ENCODE peak calls at places on chromosomes 3 and 15, in eight cellular contexts. F, Y, E, T, I, Q, H and N are unnamed samples.
A peak's percentile ranks its signal among the peaks of the same experiment; 100 is the strongest.

GRCh38 chr3:194672876-194673275 is 885 bp upstream of the LSG1 start:
- DNase-seq in F (no peak), Y (no peak), E (no peak), T (no peak), I (no peak), Q (no peak), H (no peak), N (no peak)

GRCh38 chr3:127733781-127734180 is 61.0 kb downstream of the ABTB1 start:
- DNase-seq in F (no peak), Y (no peak), E (no peak), T (no peak), I (no peak), Q (no peak), H (no peak), N (no peak)

GRCh38 chr15:22873204-22873701 is 34.8 kb downstream of the NIPA2 start:
- DNase-seq in F (peak; percentile 94), Y (peak; percentile 92), E (no peak), T (no peak), I (no peak), Q (no peak), H (no peak), N (no peak)

GRCh38 chr3:23435318-23435717 is 232.2 kb downstream of the UBE2E2 start:
- DNase-seq in F (no peak), Y (no peak), E (no peak), T (no peak), I (no peak), Q (no peak), H (no peak), N (no peak)

GRCh38 chr15:39172380-39173281 is 408.2 kb upstream of the THBS1 start:
- DNase-seq in F (peak; percentile 82), Y (peak; percentile 79), E (no peak), T (no peak), I (no peak), Q (peak; percentile 19), H (peak; percentile 77), N (no peak)

GRCh38 chr15:83204697-83205096 is 2.9 kb downstream of the HDGFL3 start:
- DNase-seq in F (peak; percentile 12), Y (no peak), E (no peak), T (no peak), I (no peak), Q (no peak), H (no peak), N (no peak)

GRCh38 chr3:57948080-57948671 is 60.0 kb upstream of the FLNB start:
- DNase-seq in F (no peak), Y (no peak), E (no peak), T (no peak), I (no peak), Q (no peak), H (no peak), N (peak; percentile 41)

GRCh38 chr15:101091080-101092017 is 160.5 kb downstream of the CHSY1 start:
- DNase-seq in F (peak; percentile 79), Y (peak; percentile 77), E (no peak), T (no peak), I (peak; percentile 62), Q (no peak), H (no peak), N (peak; percentile 56)

GRCh38 chr3:133962879-133963278 is 66.8 kb downstream of the SLCO2A1 start:
- DNase-seq in F (peak; percentile 38), Y (peak; percentile 79), E (no peak), T (no peak), I (no peak), Q (no peak), H (no peak), N (no peak)

GRCh38 chr3:133963657-133964396 is 65.9 kb downstream of the SLCO2A1 start:
- DNase-seq in F (no peak), Y (no peak), E (no peak), T (no peak), I (no peak), Q (no peak), H (no peak), N (no peak)

GRCh38 chr3:133965033-133965570 is 64.6 kb downstream of the SLCO2A1 start:
- DNase-seq in F (peak; percentile 36), Y (peak; percentile 31), E (no peak), T (no peak), I (no peak), Q (no peak), H (peak; percentile 18), N (no peak)

GRCh38 chr3:133965906-133966305 is 63.8 kb downstream of the SLCO2A1 start:
- DNase-seq in F (no peak), Y (no peak), E (no peak), T (no peak), I (no peak), Q (no peak), H (peak; percentile 9), N (no peak)

DNA sequence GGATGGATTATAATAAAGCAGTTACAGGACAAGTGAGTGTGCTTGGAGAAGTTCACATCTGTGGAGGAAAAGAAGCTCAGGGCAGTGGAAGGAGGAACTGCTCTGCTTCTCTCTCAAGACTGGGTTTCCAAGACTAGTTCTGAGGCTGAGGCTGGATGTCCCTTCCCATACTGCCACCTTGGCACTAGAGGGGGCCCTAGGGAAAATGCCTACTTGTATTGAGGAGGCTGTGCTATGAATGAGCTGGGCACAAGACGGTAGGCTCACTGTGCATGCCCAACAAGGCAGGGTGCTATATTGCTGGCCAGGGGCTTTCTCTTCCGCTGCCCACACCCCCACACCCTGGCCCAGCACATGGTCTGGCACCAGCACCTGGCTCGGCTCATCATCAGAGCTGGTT is 65.2 kb downstream of the SLCO2A1 start:
- DNase-seq in F (no peak), Y (no peak), E (no peak), T (no peak), I (no peak), Q (no peak), H (no peak), N (no peak)
- H3K27ac ChIP-seq in F (no peak overlapping the region), Y (no peak overlapping the region), E (no peak overlapping the region), T (no peak overlapping the region), I (no peak overlapping the region), Q (no peak overlapping the region), H (no peak overlapping the region), N (no peak overlapping the region)

GRCh38 chr15:52806284-52806655 is 16.1 kb upstream of the ONECUT1 start:
- DNase-seq in F (no peak), Y (no peak), E (no peak), T (no peak), I (no peak), Q (no peak), H (no peak), N (no peak)

GRCh38 chr15:52808441-52808840 is 18.3 kb upstream of the ONECUT1 start:
- DNase-seq in F (no peak), Y (no peak), E (no peak), T (no peak), I (no peak), Q (no peak), H (no peak), N (no peak)

GRCh38 chr15:52804526-52805081 is 14.5 kb upstream of the ONECUT1 start:
- DNase-seq in F (no peak), Y (no peak), E (no peak), T (no peak), I (no peak), Q (no peak), H (no peak), N (no peak)

GRCh38 chr15:52803543-52804306 is 13.6 kb upstream of the ONECUT1 start:
- DNase-seq in F (no peak), Y (no peak), E (no peak), T (no peak), I (no peak), Q (no peak), H (no peak), N (no peak)

DNA sequence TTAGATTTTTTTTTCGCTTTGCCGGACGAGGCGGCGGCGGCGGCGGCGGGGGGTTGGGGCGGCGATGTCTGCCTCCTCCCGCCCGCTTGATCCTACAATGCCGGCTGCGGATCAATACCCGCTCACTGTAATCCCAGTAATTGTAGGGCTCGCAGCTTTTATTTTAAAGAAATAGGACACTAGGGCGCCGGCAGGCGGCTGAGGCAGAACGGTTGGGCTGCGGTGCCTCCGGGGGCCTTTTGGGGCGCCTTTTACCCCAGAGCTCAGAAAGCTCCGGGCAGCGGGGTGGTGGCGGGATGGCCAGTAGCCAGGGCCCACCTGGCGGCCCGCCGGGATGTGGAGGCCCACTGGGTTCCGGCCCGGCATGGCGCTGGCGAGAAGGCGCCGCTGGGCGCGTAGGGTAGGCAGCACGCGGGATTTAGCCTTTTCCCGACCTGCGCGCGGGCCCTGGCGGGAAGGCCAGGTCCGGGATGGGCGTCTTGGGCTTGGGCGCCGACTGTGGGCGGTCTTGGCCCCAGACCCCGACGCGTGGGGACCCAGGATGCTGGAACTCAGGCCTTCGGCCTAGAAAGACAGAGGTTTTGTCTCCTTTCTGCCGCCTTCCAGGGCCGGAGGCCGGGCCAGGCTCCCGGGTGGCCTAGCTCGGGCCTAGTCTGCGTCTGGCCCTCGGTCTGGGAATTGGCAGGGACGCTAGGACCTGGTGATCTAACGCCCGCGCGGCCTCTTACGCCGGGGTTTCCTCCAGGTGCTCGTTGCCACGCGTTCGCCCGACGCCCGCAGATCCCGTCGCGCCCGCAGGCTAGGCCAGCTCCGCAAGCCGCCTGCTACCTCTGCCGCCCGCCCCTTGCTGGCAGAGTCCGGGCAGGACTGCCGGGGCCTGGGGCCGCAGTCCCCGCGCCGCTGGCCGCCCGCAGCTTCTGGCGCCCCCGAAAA is 15.5 kb upstream of the ONECUT1 start:
- DNase-seq in F (no peak), Y (no peak), E (no peak), T (no peak), I (no peak), Q (peak; percentile 48), H (no peak), N (no peak)
- TF ChIP-seq CTCF in F (no peak), Y (no peak), E (peak; percentile 21), T (no peak), I (no peak), Q (no peak), H (no peak), N (no peak)

GRCh38 chr15:26352909-26353308 is 420.0 kb downstream of the GABRB3 start:
- DNase-seq in F (no peak), Y (no peak), E (no peak), T (no peak), I (no peak), Q (no peak), H (no peak), N (no peak)

GRCh38 chr15:26358708-26359107 is 414.2 kb downstream of the GABRB3 start:
- DNase-seq in F (no peak), Y (no peak), E (no peak), T (no peak), I (no peak), Q (no peak), H (no peak), N (no peak)

GRCh38 chr15:26359855-26360254 is 413.0 kb downstream of the GABRB3 start:
- DNase-seq in F (no peak), Y (no peak), E (no peak), T (no peak), I (no peak), Q (no peak), H (no peak), N (no peak)

GRCh38 chr15:26355671-26356070 is 417.2 kb downstream of the GABRB3 start:
- DNase-seq in F (no peak), Y (no peak), E (no peak), T (no peak), I (no peak), Q (no peak), H (no peak), N (no peak)

DNA sequence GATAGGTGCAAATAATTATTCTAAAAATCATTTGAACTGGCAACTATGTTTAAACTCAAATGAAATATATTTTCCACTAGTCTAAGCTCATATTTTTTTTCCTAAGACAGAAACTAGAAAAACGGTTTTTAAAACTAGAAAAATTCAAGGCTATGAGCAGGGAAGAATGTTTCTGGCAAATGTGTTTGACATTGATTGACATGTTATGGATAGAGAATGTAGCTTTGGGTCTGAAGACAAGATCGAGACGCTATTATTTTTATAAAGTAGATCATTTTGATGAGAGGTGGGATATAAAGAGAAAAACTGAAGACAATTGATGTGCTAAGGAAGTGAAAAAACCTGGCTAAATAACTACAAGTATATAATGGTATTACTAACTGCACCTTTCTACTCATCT is 415.2 kb downstream of the GABRB3 start:
- DNase-seq in F (no peak), Y (no peak), E (no peak), T (no peak), I (no peak), Q (no peak), H (no peak), N (no peak)
- H3K27me3 ChIP-seq in F (no peaks in the 10 kb centered on the region), Y (no peaks in the 10 kb centered on the region), E (no peaks in the 10 kb centered on the region), T (no peaks in the 10 kb centered on the region), I (no peaks in the 10 kb centered on the region), Q (no peaks in the 10 kb centered on the region), H (no peaks in the 10 kb centered on the region), N (peaks cover 7% of the 10 kb centered on the region)

GRCh38 chr3:97889814-97890213 is 68.0 kb downstream of the CRYBG3 start:
- DNase-seq in F (no peak), Y (no peak), E (no peak), T (no peak), I (no peak), Q (no peak), H (no peak), N (no peak)
- H3K27ac ChIP-seq in F (no peak overlapping the region), Y (no peak overlapping the region), E (no peak overlapping the region), T (no peak overlapping the region), I (no peak overlapping the region), Q (no peak overlapping the region), H (no peak overlapping the region), N (no peak overlapping the region)